ENCODE peak calls at places on chromosomes 12 and 14, in four cellular contexts. One of them, this sample, is unnamed.

GRCh38 chr14:90985601-90986242 is 74.7 kb downstream of the RPS6KA5 start:
- DNase-seq in Calu3: no peak
- DNase-seq in WERI-Rb-1: no peak
- DNase-seq in tibial nerve: no peak
- DNase-seq in this sample: no peak

GRCh38 chr14:29587761-29588160 is 339.9 kb downstream of the PRKD1 start:
- DNase-seq in Calu3: no peak
- DNase-seq in WERI-Rb-1: no peak
- DNase-seq in tibial nerve: no peak
- DNase-seq in this sample: no peak

GRCh38 chr12:59708059-59708458 is 112.2 kb downstream of the SLC16A7 start:
- DNase-seq in Calu3: no peak
- DNase-seq in WERI-Rb-1: no peak
- DNase-seq in tibial nerve: no peak
- DNase-seq in this sample: no peak

GRCh38 chr12:40376533-40377267 is 151.9 kb downstream of the LRRK2 start:
- DNase-seq in Calu3: no peak
- DNase-seq in WERI-Rb-1: no peak
- DNase-seq in tibial nerve: no peak
- DNase-seq in this sample: no peak

GRCh38 chr14:73887704-73888459 is 1.2 kb downstream of the ZNF410 start:
- DNase-seq in Calu3: no peak
- DNase-seq in WERI-Rb-1: no peak
- DNase-seq in tibial nerve: no peak
- DNase-seq in this sample: no peak

GRCh38 chr14:22882064-22882463 is 958 bp upstream of the REM2 start:
- DNase-seq in Calu3: no peak
- DNase-seq in WERI-Rb-1: no peak
- DNase-seq in tibial nerve: no peak
- DNase-seq in this sample: no peak

GRCh38 chr12:14260011-14260993 is 105.2 kb upstream of the ATF7IP start:
- DNase-seq in Calu3: peak; percentile 94
- DNase-seq in WERI-Rb-1: no peak
- DNase-seq in tibial nerve: peak; percentile 88
- DNase-seq in this sample: peak; percentile 73

GRCh38 chr12:51171884-51172514 is 936 bp downstream of the TFCP2 start:
- DNase-seq in Calu3: peak; percentile 24
- DNase-seq in WERI-Rb-1: no peak
- DNase-seq in tibial nerve: peak; percentile 12
- DNase-seq in this sample: no peak

GRCh38 chr12:79452906-79453305 is 237.9 kb downstream of the PAWR start:
- DNase-seq in Calu3: no peak
- DNase-seq in WERI-Rb-1: no peak
- DNase-seq in tibial nerve: no peak
- DNase-seq in this sample: no peak

GRCh38 chr14:73059326-73059725 is 992 bp downstream of the RBM25 start:
- DNase-seq in Calu3: no peak
- DNase-seq in WERI-Rb-1: no peak
- DNase-seq in tibial nerve: no peak
- DNase-seq in this sample: no peak

GRCh38 chr14:38208825-38209562 is 1.3 kb downstream of the SSTR1 start:
- DNase-seq in Calu3: peak; percentile 58
- DNase-seq in WERI-Rb-1: peak; percentile 19
- DNase-seq in tibial nerve: no peak
- DNase-seq in this sample: peak; percentile 68

GRCh38 chr14:38210168-38210567 is 2.5 kb downstream of the SSTR1 start:
- DNase-seq in Calu3: no peak
- DNase-seq in WERI-Rb-1: no peak
- DNase-seq in tibial nerve: no peak
- DNase-seq in this sample: no peak

GRCh38 chr14:38209572-38210159 is 2.0 kb downstream of the SSTR1 start:
- DNase-seq in Calu3: no peak
- DNase-seq in WERI-Rb-1: no peak
- DNase-seq in tibial nerve: no peak
- DNase-seq in this sample: no peak

GRCh38 chr14:38211258-38211735 is 3.6 kb downstream of the SSTR1 start:
- DNase-seq in Calu3: no peak
- DNase-seq in WERI-Rb-1: no peak
- DNase-seq in tibial nerve: no peak
- DNase-seq in this sample: peak; percentile 18

DNA sequence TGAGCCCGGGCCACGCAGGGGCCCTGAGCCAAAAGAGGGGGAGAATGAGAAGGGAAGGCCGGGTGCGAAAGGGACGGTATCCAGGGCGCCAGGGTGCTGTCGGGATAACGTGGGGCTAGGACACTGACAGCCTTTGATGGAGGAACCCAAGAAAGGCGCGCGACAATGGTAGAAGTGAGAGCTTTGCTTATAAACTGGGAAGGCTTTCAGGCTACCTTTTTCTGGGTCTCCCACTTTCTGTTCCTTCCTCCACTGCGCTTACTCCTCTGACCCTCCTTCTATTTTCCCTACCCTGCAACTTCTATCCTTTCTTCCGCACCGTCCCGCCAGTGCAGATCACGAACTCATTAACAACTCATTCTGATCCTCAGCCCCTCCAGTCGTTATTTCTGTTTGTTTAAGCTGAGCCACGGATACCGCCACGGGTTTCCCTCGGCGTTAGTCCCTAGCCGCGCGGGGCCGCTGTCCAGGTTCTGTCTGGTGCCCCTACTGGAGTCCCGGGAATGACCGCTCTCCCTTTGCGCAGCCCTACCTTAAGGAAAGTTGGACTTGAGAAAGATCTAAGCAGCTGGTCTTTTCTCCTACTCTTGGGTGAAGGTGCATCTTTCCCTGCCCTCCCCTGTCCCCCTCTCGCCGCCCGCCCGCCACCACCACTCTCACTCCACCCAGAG is 3.0 kb downstream of the SSTR1 start:
- DNase-seq in Calu3: no peak
- DNase-seq in WERI-Rb-1: no peak
- DNase-seq in tibial nerve: no peak
- DNase-seq in this sample: peak; percentile 50
- TF ChIP-seq CTCF in Calu3: no peak
- TF ChIP-seq CTCF in WERI-Rb-1: no peak
- TF ChIP-seq CTCF in tibial nerve: no peak
- TF ChIP-seq CTCF in this sample: no peak

GRCh38 chr14:84493779-84494178 is 1036.2 kb upstream of the FLRT2 start:
- DNase-seq in Calu3: no peak
- DNase-seq in WERI-Rb-1: no peak
- DNase-seq in tibial nerve: no peak
- DNase-seq in this sample: no peak
- TF ChIP-seq CTCF in Calu3: no peak
- TF ChIP-seq CTCF in WERI-Rb-1: peak; percentile 24
- TF ChIP-seq CTCF in tibial nerve: no peak
- TF ChIP-seq CTCF in this sample: no peak

GRCh38 chr12:13161172-13161571 is 35.4 kb upstream of the EMP1 start:
- DNase-seq in Calu3: no peak
- DNase-seq in WERI-Rb-1: no peak
- DNase-seq in tibial nerve: no peak
- DNase-seq in this sample: no peak
- TF ChIP-seq CTCF in Calu3: peak; percentile 36
- TF ChIP-seq CTCF in WERI-Rb-1: no peak
- TF ChIP-seq CTCF in tibial nerve: no peak
- TF ChIP-seq CTCF in this sample: peak; percentile 31

DNA sequence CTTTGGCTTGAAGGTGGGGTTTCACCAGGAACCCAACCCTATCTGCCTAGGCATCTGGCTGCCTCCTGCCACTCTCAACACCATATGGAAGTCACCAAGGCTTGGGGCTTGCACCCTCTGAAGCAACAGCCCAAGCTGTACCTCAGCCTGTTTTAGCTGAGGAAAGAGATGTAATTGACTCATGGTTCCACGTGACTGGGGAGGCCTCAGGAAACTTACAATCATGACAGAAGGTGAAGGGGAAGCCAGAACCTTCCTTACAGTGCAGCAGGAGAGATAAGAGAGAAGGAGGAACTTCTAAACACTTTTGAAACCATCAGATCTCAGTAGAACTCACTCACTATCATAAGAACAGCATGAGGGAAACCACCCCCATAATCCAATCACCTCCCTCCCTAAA is 26.9 kb downstream of the GLIPR1L1 start:
- DNase-seq in Calu3: no peak
- DNase-seq in WERI-Rb-1: no peak
- DNase-seq in tibial nerve: no peak
- DNase-seq in this sample: no peak
- TF ChIP-seq CTCF in Calu3: no peak
- TF ChIP-seq CTCF in WERI-Rb-1: no peak
- TF ChIP-seq CTCF in tibial nerve: no peak
- TF ChIP-seq CTCF in this sample: no peak

GRCh38 chr14:104685216-104685997 is 4.0 kb upstream of the INF2 start:
- DNase-seq in Calu3: no peak
- DNase-seq in WERI-Rb-1: no peak
- DNase-seq in tibial nerve: no peak
- DNase-seq in this sample: no peak
- TF ChIP-seq CTCF in Calu3: no peak
- TF ChIP-seq CTCF in WERI-Rb-1: peak; percentile 13
- TF ChIP-seq CTCF in tibial nerve: no peak
- TF ChIP-seq CTCF in this sample: no peak

GRCh38 chr12:95435355-95435754 is 38.6 kb upstream of the METAP2 start:
- DNase-seq in Calu3: no peak
- DNase-seq in WERI-Rb-1: no peak
- DNase-seq in tibial nerve: no peak
- DNase-seq in this sample: no peak

GRCh38 chr12:95439578-95440230 is 34.2 kb upstream of the METAP2 start:
- DNase-seq in Calu3: no peak
- DNase-seq in WERI-Rb-1: no peak
- DNase-seq in tibial nerve: no peak
- DNase-seq in this sample: no peak

GRCh38 chr12:95443458-95443857 is 30.5 kb upstream of the METAP2 start:
- DNase-seq in Calu3: no peak
- DNase-seq in WERI-Rb-1: no peak
- DNase-seq in tibial nerve: no peak
- DNase-seq in this sample: no peak

GRCh38 chr12:95437565-95437964 is 36.4 kb upstream of the METAP2 start:
- DNase-seq in Calu3: no peak
- DNase-seq in WERI-Rb-1: no peak
- DNase-seq in tibial nerve: no peak
- DNase-seq in this sample: no peak

GRCh38 chr12:95440401-95440800 is 33.6 kb upstream of the METAP2 start:
- DNase-seq in Calu3: no peak
- DNase-seq in WERI-Rb-1: no peak
- DNase-seq in tibial nerve: no peak
- DNase-seq in this sample: no peak
- TF ChIP-seq CTCF in Calu3: no peak
- TF ChIP-seq CTCF in WERI-Rb-1: no peak
- TF ChIP-seq CTCF in tibial nerve: no peak
- TF ChIP-seq CTCF in this sample: no peak